ENCODE peak calls at places on chromosomes 2 and 18, in seven cellular contexts. H is endodermal cell; S is thoracic aorta; M is right lobe of liver; F is colonic mucosa; X is CD8-positive, alpha-beta memory T cell; J is PC-3. V is an unnamed sample. For H3K4me1, the result is how much of the 10 kb centered on the place peaks cover.

GRCh38 chr2:122028371-122029102 is 273.1 kb downstream of the TSN start:
- DNase-seq in H (no peak), S (no peak), M (no peak), F (no peak), X (no peak), J (peak), V (no peak)

GRCh38 chr2:157238296-157238695 is 19.2 kb upstream of the GALNT5 start:
- DNase-seq in H (no peak), S (no peak), M (no peak), F (no peak), X (no peak), J (no peak), V (no peak)

GRCh38 chr18:68984342-68984741 is 186.5 kb downstream of the CCDC102B start:
- DNase-seq in H (no peak), S (no peak), M (no peak), F (no peak), X (no peak), J (no peak), V (no peak)

GRCh38 chr2:192196451-192197194 is 1.9 kb upstream of the TMEFF2 start:
- DNase-seq in H (no peak), S (no peak), M (no peak), F (no peak), X (no peak), J (no peak), V (no peak)

GRCh38 chr18:31192086-31192776 is 29.6 kb upstream of the DSC1 start:
- DNase-seq in H (no peak), S (no peak), M (no peak), F (no peak), X (no peak), J (no peak), V (no peak)

GRCh38 chr18:68436485-68436884 is 278.4 kb downstream of the TMX3 start:
- DNase-seq in H (no peak), S (no peak), M (no peak), F (no peak), X (no peak), J (peak), V (no peak)

GRCh38 chr18:36176739-36177138 is 10.6 kb upstream of the MOCOS start:
- DNase-seq in H (no peak), S (no peak), M (no peak), F (no peak), X (no peak), J (no peak), V (no peak)

GRCh38 chr18:8358066-8358795 is 251.0 kb upstream of the RAB12 start:
- DNase-seq in H (no peak), S (no peak), M (no peak), F (no peak), X (no peak), J (no peak), V (no peak)

GRCh38 chr2:29688429-29688828 is 233.0 kb downstream of the ALK start:
- DNase-seq in H (no peak), S (no peak), M (no peak), F (no peak), X (no peak), J (no peak), V (no peak)

GRCh38 chr18:61637319-61637718 is 255.5 kb downstream of the RNF152 start:
- DNase-seq in H (peak), S (no peak), M (peak), F (peak), X (no peak), J (no peak), V (peak)

GRCh38 chr18:78742346-78742745 is 237.3 kb upstream of the SALL3 start:
- DNase-seq in H (peak), S (no peak), M (peak), F (no peak), X (no peak), J (no peak), V (no peak)

GRCh38 chr2:131016826-131017596 is 76.2 kb downstream of the FAM168B start:
- DNase-seq in H (no peak), S (no peak), M (no peak), F (no peak), X (no peak), J (peak), V (no peak)

GRCh38 chr2:157036715-157037114 is 220.8 kb upstream of the GALNT5 start:
- DNase-seq in H (no peak), S (no peak), M (no peak), F (no peak), X (no peak), J (no peak), V (no peak)

GRCh38 chr2:98394595-98395153 is 48.4 kb downstream of the CNGA3 start:
- DNase-seq in H (peak), S (no peak), M (no peak), F (no peak), X (no peak), J (no peak), V (no peak)

GRCh38 chr2:85704800-85705679 is 10.9 kb downstream of the GNLY start:
- DNase-seq in H (no peak), S (no peak), M (no peak), F (no peak), X (no peak), J (no peak), V (no peak)

GRCh38 chr18:70289351-70290330 is 796 bp downstream of the SOCS6 start:
- DNase-seq in H (peak), S (no peak), M (peak), F (peak), X (peak), J (peak), V (peak)

GRCh38 chr2:140639628-140640027 is 1491.2 kb downstream of the LRP1B start:
- DNase-seq in H (no peak), S (no peak), M (no peak), F (no peak), X (no peak), J (no peak), V (no peak)

GRCh38 chr2:170276926-170277571 is 99.1 kb downstream of the MYO3B start:
- DNase-seq in H (peak), S (no peak), M (no peak), F (no peak), X (no peak), J (no peak), V (no peak)

GRCh38 chr2:235378944-235379343 is 114.9 kb upstream of the AGAP1 start:
- DNase-seq in H (no peak), S (no peak), M (no peak), F (no peak), X (no peak), J (no peak), V (no peak)

GRCh38 chr2:239827511-239827865 is 197.7 kb downstream of the NDUFA10 start:
- DNase-seq in H (no peak), S (no peak), M (peak), F (no peak), X (no peak), J (no peak), V (no peak)

GRCh38 chr2:6764968-6765723 is 100.6 kb downstream of the CMPK2 start:
- DNase-seq in H (no peak), S (no peak), M (no peak), F (no peak), X (no peak), J (no peak), V (no peak)

GRCh38 chr2:26144031-26144430 is 28.9 kb upstream of the GAREM2 start:
- DNase-seq in H (no peak), S (no peak), M (no peak), F (peak), X (no peak), J (peak), V (no peak)

GRCh38 chr2:77520981-77521380 is 1.2 kb downstream of the LRRTM4 start:
- DNase-seq in H (no peak), S (no peak), M (no peak), F (no peak), X (no peak), J (no peak), V (no peak)

GRCh38 chr2:80238692-80239469 is 65.7 kb downstream of the LRRTM1 start:
- DNase-seq in H (peak), S (no peak), M (no peak), F (peak), X (no peak), J (peak), V (no peak)

GRCh38 chr2:237299897-237300296 is 114.1 kb downstream of the COL6A3 start:
- DNase-seq in H (no peak), S (no peak), M (no peak), F (no peak), X (no peak), J (peak), V (no peak)

GRCh38 chr18:12990662-12990976 is 543 bp upstream of the CEP192 start:
- DNase-seq in H (no peak), S (no peak), M (no peak), F (no peak), X (no peak), J (no peak), V (no peak)

GRCh38 chr18:46406539-46406932 is 250.5 kb downstream of the LOXHD1 start:
- DNase-seq in H (no peak), S (no peak), M (no peak), F (no peak), X (no peak), J (no peak), V (no peak)

GRCh38 chr2:182649316-182649715 is 66.7 kb upstream of the DNAJC10 start:
- DNase-seq in H (peak), S (no peak), M (no peak), F (no peak), X (no peak), J (peak), V (no peak)

GRCh38 chr2:26584191-26584590 is 57.0 kb downstream of the CIB4 start:
- DNase-seq in H (no peak), S (no peak), M (no peak), F (no peak), X (no peak), J (no peak), V (no peak)

GRCh38 chr2:158914066-158914465 is 54.4 kb upstream of the TANC1 start:
- DNase-seq in H (no peak), S (no peak), M (no peak), F (no peak), X (no peak), J (no peak), V (no peak)

GRCh38 chr2:167955264-167955906 is 292.0 kb downstream of the STK39 start:
- DNase-seq in H (no peak), S (no peak), M (no peak), F (no peak), X (no peak), J (no peak), V (no peak)

GRCh38 chr2:44130441-44130840 is 38.2 kb upstream of the PPM1B start:
- DNase-seq in H (no peak), S (no peak), M (no peak), F (no peak), X (no peak), J (no peak), V (no peak)

GRCh38 chr2:84894131-84894586 is 11.3 kb upstream of the TMSB10 start:
- DNase-seq in H (peak), S (no peak), M (no peak), F (no peak), X (no peak), J (peak), V (no peak)

GRCh38 chr2:109386004-109386695 is 227.6 kb downstream of the SEPTIN10 start:
- DNase-seq in H (peak), S (no peak), M (no peak), F (no peak), X (no peak), J (no peak), V (no peak)

GRCh38 chr2:74564222-74564621 is 9.7 kb downstream of the DOK1 start:
- DNase-seq in H (peak), S (no peak), M (no peak), F (no peak), X (no peak), J (peak), V (no peak)

GRCh38 chr2:102367331-102367971 is 11.9 kb downstream of the IL18R1 start:
- DNase-seq in H (no peak), S (no peak), M (no peak), F (no peak), X (peak), J (no peak), V (no peak)

GRCh38 chr2:120522151-120522751 is 176.3 kb downstream of the INHBB start:
- DNase-seq in H (no peak), S (no peak), M (no peak), F (no peak), X (no peak), J (no peak), V (no peak)

GRCh38 chr18:11925800-11926481 is 17.8 kb upstream of the MPPE1 start:
- DNase-seq in H (no peak), S (no peak), M (no peak), F (no peak), X (no peak), J (no peak), V (no peak)

GRCh38 chr2:14831458-14831857 is 198.9 kb downstream of the LRATD1 start:
- DNase-seq in H (no peak), S (no peak), M (no peak), F (no peak), X (no peak), J (peak), V (no peak)

GRCh38 chr2:45134726-45135125 is 125.5 kb upstream of the SIX2 start:
- DNase-seq in H (no peak), S (no peak), M (no peak), F (no peak), X (no peak), J (no peak), V (no peak)

DNA sequence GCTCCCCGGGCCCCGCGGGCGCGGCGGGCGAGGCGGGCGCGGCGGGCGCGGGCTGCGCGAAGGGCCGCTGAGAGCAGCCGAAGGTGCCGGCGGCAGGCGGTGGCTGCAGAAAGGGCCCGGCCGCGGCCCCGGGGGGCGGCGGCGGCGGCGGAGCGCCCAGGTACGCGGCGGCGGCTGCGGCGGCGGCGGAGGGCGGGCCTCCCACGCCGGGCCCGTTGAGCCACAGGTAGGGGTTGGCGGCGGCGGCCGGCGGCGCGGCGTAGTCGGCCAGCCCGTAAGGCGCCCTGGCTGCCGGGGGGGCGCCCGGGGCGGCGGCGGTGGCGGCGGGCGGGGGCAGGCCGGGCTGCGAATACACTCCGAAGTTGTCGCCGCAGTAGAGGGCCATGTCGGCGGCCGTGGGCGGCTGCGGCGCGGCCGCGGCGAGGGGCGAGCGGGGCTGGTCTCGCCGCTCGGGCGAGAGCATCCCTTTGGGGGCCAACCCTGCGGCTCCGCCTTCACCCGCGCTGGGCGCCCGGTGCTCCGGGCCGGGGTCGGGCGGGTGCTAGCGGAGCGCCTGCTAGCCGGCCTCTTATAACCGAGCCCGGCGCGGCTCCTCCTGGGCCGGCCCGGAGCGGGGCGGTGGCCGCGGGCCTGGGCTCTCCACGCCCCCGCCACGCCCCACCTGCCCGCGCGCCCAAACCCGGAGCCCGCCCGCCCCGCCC is at the start of gene FOXI3:
- DNase-seq in H (peak), S (no peak), M (no peak), F (no peak), X (no peak), J (no peak), V (no peak)
- H3K4me3 ChIP-seq in H (peak), S (peak), M (peak), F (peak), X (no peak), J (no peak), V (no peak)

GRCh38 chr2:54572636-54573531 is 116.8 kb downstream of the SPTBN1 start:
- DNase-seq in H (peak), S (no peak), M (no peak), F (no peak), X (peak), J (peak), V (no peak)

GRCh38 chr2:54572262-54572635 is 116.1 kb downstream of the SPTBN1 start:
- DNase-seq in H (no peak), S (no peak), M (no peak), F (peak), X (peak), J (peak), V (no peak)

GRCh38 chr2:54574107-54574859 is 118.2 kb downstream of the SPTBN1 start:
- DNase-seq in H (no peak), S (no peak), M (no peak), F (peak), X (peak), J (peak), V (no peak)

GRCh38 chr2:54574860-54575247 is 118.7 kb downstream of the SPTBN1 start:
- DNase-seq in H (no peak), S (no peak), M (no peak), F (no peak), X (no peak), J (no peak), V (no peak)

GRCh38 chr2:54573532-54573915 is 117.4 kb downstream of the SPTBN1 start:
- DNase-seq in H (no peak), S (no peak), M (no peak), F (no peak), X (no peak), J (no peak), V (no peak)
- H3K4me1 ChIP-seq in H (under half), S (under half), M (half or more), F (under half), X (half or more), J (half or more), V (half or more)

GRCh38 chr18:59877366-59877765 is 22.4 kb upstream of the PMAIP1 start:
- DNase-seq in H (no peak), S (no peak), M (no peak), F (no peak), X (no peak), J (no peak), V (no peak)

GRCh38 chr18:59873616-59874015 is 26.2 kb upstream of the PMAIP1 start:
- DNase-seq in H (no peak), S (no peak), M (no peak), F (no peak), X (no peak), J (no peak), V (no peak)

GRCh38 chr18:59876310-59876626 is 23.5 kb upstream of the PMAIP1 start:
- DNase-seq in H (no peak), S (no peak), M (no peak), F (no peak), X (no peak), J (no peak), V (no peak)

GRCh38 chr18:59871711-59872362 is 28.0 kb upstream of the PMAIP1 start:
- DNase-seq in H (peak), S (no peak), M (no peak), F (no peak), X (no peak), J (no peak), V (no peak)

GRCh38 chr18:59874166-59874565 is 25.6 kb upstream of the PMAIP1 start:
- DNase-seq in H (no peak), S (no peak), M (no peak), F (no peak), X (no peak), J (peak), V (no peak)
- H3K4me3 ChIP-seq in H (no peak), S (no peak), M (no peak), F (no peak), X (no peak), J (no peak), V (no peak)

DNA sequence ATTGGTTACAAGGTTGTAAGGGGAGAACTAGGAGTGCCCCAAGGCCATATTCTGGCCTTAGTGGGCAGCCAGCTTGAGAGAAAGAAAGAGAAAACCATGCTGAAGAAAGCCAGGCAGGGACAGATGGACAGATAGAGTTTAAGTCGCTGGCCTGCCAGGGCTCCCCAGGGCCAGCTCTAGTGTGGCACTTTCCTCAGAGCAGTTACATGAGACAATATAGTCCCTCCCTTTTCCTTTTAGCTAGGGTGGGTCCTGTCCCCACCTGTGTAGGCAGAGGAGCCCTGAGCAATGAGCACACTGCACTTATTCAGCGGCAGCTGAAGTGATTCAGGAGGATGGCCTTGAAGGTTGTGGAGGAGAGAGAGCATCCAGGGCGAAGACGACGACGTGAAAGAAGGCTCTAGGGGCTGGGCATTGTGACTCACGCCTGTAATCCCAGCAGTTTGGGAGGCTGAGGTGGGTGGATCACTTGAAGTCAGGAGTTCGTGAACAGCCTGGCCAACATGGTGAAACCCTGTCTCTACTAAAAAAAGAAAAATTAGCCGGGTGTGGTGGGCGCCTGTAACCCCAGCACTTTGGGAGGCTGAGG is 152.0 kb upstream of the SLC1A4 start:
- DNase-seq in H (no peak), S (no peak), M (no peak), F (no peak), X (no peak), J (peak), V (no peak)
- H3K4me1 ChIP-seq in H (under half), S (under half), M (under half), F (under half), X (under half), J (half or more), V (under half)

GRCh38 chr2:23485841-23486395 is 100.9 kb downstream of the KLHL29 start:
- DNase-seq in H (no peak), S (no peak), M (no peak), F (no peak), X (no peak), J (no peak), V (no peak)

GRCh38 chr2:23486676-23487075 is 101.7 kb downstream of the KLHL29 start:
- DNase-seq in H (no peak), S (no peak), M (no peak), F (no peak), X (no peak), J (no peak), V (peak)

GRCh38 chr2:23489471-23490400 is 104.8 kb downstream of the KLHL29 start:
- DNase-seq in H (no peak), S (no peak), M (no peak), F (no peak), X (no peak), J (no peak), V (no peak)

GRCh38 chr2:23488584-23488983 is 103.6 kb downstream of the KLHL29 start:
- DNase-seq in H (no peak), S (no peak), M (no peak), F (no peak), X (no peak), J (no peak), V (no peak)

GRCh38 chr2:23487735-23488492 is 102.9 kb downstream of the KLHL29 start:
- DNase-seq in H (no peak), S (no peak), M (no peak), F (no peak), X (no peak), J (no peak), V (no peak)
- H3K4me3 ChIP-seq in H (no peak), S (no peak), M (no peak), F (no peak), X (no peak), J (no peak), V (no peak)

GRCh38 chr2:241531161-241531722 is 22.9 kb upstream of the STK25 start:
- DNase-seq in H (no peak), S (no peak), M (no peak), F (no peak), X (no peak), J (no peak), V (no peak)
- H3K4me1 ChIP-seq in H (under half), S (under half), M (under half), F (under half), X (under half), J (under half), V (under half)

DNA sequence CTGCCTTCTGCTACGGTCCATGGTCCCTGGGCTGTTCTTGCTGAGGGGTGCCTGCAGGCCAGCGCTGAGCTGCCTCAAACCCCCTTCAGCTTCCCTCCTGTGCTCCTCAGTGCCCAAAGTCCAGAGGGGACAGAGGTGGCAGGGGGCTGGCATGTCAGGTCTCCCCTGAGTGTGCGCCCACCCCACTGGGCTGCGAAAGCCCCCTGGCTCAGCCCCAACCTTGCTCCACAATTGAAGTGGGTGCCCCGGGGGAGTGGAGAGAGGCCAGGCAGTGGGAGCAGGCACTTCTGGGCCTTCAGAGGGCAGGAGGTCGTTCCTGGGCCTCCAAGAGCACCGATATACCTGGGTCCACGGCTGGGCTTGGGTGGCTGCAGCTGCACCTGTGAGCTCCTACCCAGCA is 548.7 kb upstream of the FAM98A start:
- DNase-seq in H (no peak), S (no peak), M (no peak), F (no peak), X (no peak), J (no peak), V (no peak)
- H3K4me3 ChIP-seq in H (no peak), S (no peak), M (no peak), F (no peak), X (no peak), J (no peak), V (no peak)

V was measured in pancreas.